ENCODE peak calls at places on chromosomes 3 and 15, in six cellular contexts. K, M, L, X, J and B are unnamed samples.

GRCh38 chr15:79680721-79681120 is 216.1 kb downstream of the MTHFS start:
- DNase-seq in J (no peak), X (no peak), K (no peak), L (no peak), M (peak), B (no peak)

GRCh38 chr3:61812517-61812916 is 251.1 kb downstream of the PTPRG start:
- DNase-seq in X (no peak), L (no peak), M (no peak), K (no peak), J (no peak), B (no peak)

GRCh38 chr3:152298393-152299242 is 29.9 kb downstream of the MBNL1 start:
- DNase-seq in L (peak), M (peak), J (peak), K (peak), X (no peak), B (peak)

GRCh38 chr15:29455055-29455454 is 185.4 kb upstream of the NSMCE3 start:
- DNase-seq in M (no peak), X (no peak), J (no peak), L (no peak), K (no peak), B (no peak)

GRCh38 chr15:25173241-25174028 is 218.6 kb downstream of the SNRPN start:
- DNase-seq in L (no peak), J (peak), K (no peak), X (no peak), M (no peak), B (peak)

GRCh38 chr3:89098964-89099585 is 8.3 kb upstream of the EPHA3 start:
- DNase-seq in X (peak), L (peak), K (no peak), J (peak), M (no peak), B (peak)

GRCh38 chr3:44509393-44509921 is 32.0 kb upstream of the ZNF445 start:
- DNase-seq in J (no peak), X (peak), M (no peak), K (no peak), L (peak), B (no peak)

GRCh38 chr3:23589586-23589985 is 216.2 kb upstream of the UBE2E1 start:
- DNase-seq in M (no peak), K (no peak), J (no peak), L (no peak), X (no peak), B (no peak)

GRCh38 chr3:63912768-63913588 is 795 bp upstream of the SCAANT1 start:
- DNase-seq in K (peak), M (no peak), X (no peak), L (peak), J (peak), B (peak)

GRCh38 chr3:87318609-87319008 is 42.2 kb upstream of the POU1F1 start:
- DNase-seq in J (no peak), X (no peak), L (no peak), M (no peak), K (no peak), B (no peak)

GRCh38 chr15:29393443-29393842 is 123.8 kb upstream of the NSMCE3 start:
- DNase-seq in K (no peak), J (no peak), X (no peak), L (no peak), M (no peak), B (no peak)

GRCh38 chr3:111072016-111072891 is 638 bp downstream of the NECTIN3 start:
- DNase-seq in K (peak), M (no peak), X (peak), J (peak), L (no peak), B (no peak)

GRCh38 chr15:78931439-78931981 is 13.3 kb downstream of the CTSH start:
- DNase-seq in K (no peak), M (no peak), J (no peak), X (no peak), L (no peak), B (no peak)

GRCh38 chr3:157088506-157089454 is 71.2 kb downstream of the CCNL1 start:
- DNase-seq in K (peak), J (peak), M (peak), X (peak), L (peak), B (peak)

GRCh38 chr15:101014921-101015841 is 96.0 kb downstream of the LRRK1 start:
- DNase-seq in X (peak), K (peak), J (peak), M (no peak), L (peak), B (peak)